ENCODE peak calls at places on chromosomes 6 and 20, in six cellular contexts. One of them, this sample, is unnamed.

GRCh38 chr6:58290177-58290576 is 972.7 kb downstream of the PRIM2 start:
- DNase-seq in GM23248: no peak
- DNase-seq in mucosa of descending colon: no peak
- DNase-seq in fibroblast of villous mesenchyme: no peak
- DNase-seq in pancreas: no peak
- DNase-seq in upper lobe of left lung: no peak
- DNase-seq in this sample: no peak

GRCh38 chr6:47655719-47656595 is 42.4 kb upstream of the ADGRF4 start:
- DNase-seq in GM23248: peak; percentile 53
- DNase-seq in mucosa of descending colon: peak; percentile 58
- DNase-seq in fibroblast of villous mesenchyme: peak; percentile 40
- DNase-seq in pancreas: no peak
- DNase-seq in upper lobe of left lung: no peak
- DNase-seq in this sample: no peak

GRCh38 chr6:116313377-116313776 is 33.6 kb upstream of the TSPYL1 start:
- DNase-seq in GM23248: peak; percentile 63
- DNase-seq in mucosa of descending colon: no peak
- DNase-seq in fibroblast of villous mesenchyme: peak; percentile 41
- DNase-seq in pancreas: no peak
- DNase-seq in upper lobe of left lung: no peak
- DNase-seq in this sample: no peak

GRCh38 chr6:56349196-56349595 is 101.8 kb upstream of the COL21A1 start:
- DNase-seq in GM23248: peak; percentile 53
- DNase-seq in mucosa of descending colon: no peak
- DNase-seq in fibroblast of villous mesenchyme: peak; percentile 45
- DNase-seq in pancreas: no peak
- DNase-seq in upper lobe of left lung: no peak
- DNase-seq in this sample: no peak

GRCh38 chr6:131281471-131282270 is 146.4 kb downstream of the AKAP7 start:
- DNase-seq in GM23248: peak; percentile 9
- DNase-seq in mucosa of descending colon: peak; percentile 67
- DNase-seq in fibroblast of villous mesenchyme: no peak
- DNase-seq in pancreas: no peak
- DNase-seq in upper lobe of left lung: peak; percentile 50
- DNase-seq in this sample: no peak

GRCh38 chr6:32427218-32427617 is 12.5 kb upstream of the HLA-DRA start:
- DNase-seq in GM23248: no peak
- DNase-seq in mucosa of descending colon: no peak
- DNase-seq in fibroblast of villous mesenchyme: peak; percentile 22
- DNase-seq in pancreas: no peak
- DNase-seq in upper lobe of left lung: no peak
- DNase-seq in this sample: no peak

GRCh38 chr6:132063204-132063603 is 112.0 kb upstream of the CCN2 start:
- DNase-seq in GM23248: peak; percentile 37
- DNase-seq in mucosa of descending colon: no peak
- DNase-seq in fibroblast of villous mesenchyme: no peak
- DNase-seq in pancreas: no peak
- DNase-seq in upper lobe of left lung: no peak
- DNase-seq in this sample: no peak

GRCh38 chr20:33664085-33664761 is 2.1 kb downstream of the C20orf144 start:
- DNase-seq in GM23248: peak; percentile 21
- DNase-seq in mucosa of descending colon: no peak
- DNase-seq in fibroblast of villous mesenchyme: no peak
- DNase-seq in pancreas: peak; percentile 13
- DNase-seq in upper lobe of left lung: no peak
- DNase-seq in this sample: peak; percentile 64

GRCh38 chr20:33789109-33789857 is 21.9 kb upstream of the CHMP4B start:
- DNase-seq in GM23248: peak; percentile 92
- DNase-seq in mucosa of descending colon: peak; percentile 78
- DNase-seq in fibroblast of villous mesenchyme: peak; percentile 96
- DNase-seq in pancreas: peak; percentile 68
- DNase-seq in upper lobe of left lung: peak; percentile 89
- DNase-seq in this sample: peak; percentile 68

GRCh38 chr6:169223006-169223405 is 30.6 kb downstream of the THBS2 start:
- DNase-seq in GM23248: no peak
- DNase-seq in mucosa of descending colon: no peak
- DNase-seq in fibroblast of villous mesenchyme: no peak
- DNase-seq in pancreas: no peak
- DNase-seq in upper lobe of left lung: no peak
- DNase-seq in this sample: no peak

GRCh38 chr20:47358052-47358671 is 1.7 kb upstream of the ZMYND8 start:
- DNase-seq in GM23248: no peak
- DNase-seq in mucosa of descending colon: no peak
- DNase-seq in fibroblast of villous mesenchyme: no peak
- DNase-seq in pancreas: no peak
- DNase-seq in upper lobe of left lung: no peak
- DNase-seq in this sample: no peak
- H3K4me3 ChIP-seq in GM23248: peak overlapping the region; percentile 33
- H3K4me3 ChIP-seq in mucosa of descending colon: no peak overlapping the region
- H3K4me3 ChIP-seq in fibroblast of villous mesenchyme: peak overlapping the region; percentile 3
- H3K4me3 ChIP-seq in pancreas: peak overlapping the region; percentile 17
- H3K4me3 ChIP-seq in upper lobe of left lung: no peak overlapping the region
- H3K4me3 ChIP-seq in this sample: peak overlapping the region; percentile 40

DNA sequence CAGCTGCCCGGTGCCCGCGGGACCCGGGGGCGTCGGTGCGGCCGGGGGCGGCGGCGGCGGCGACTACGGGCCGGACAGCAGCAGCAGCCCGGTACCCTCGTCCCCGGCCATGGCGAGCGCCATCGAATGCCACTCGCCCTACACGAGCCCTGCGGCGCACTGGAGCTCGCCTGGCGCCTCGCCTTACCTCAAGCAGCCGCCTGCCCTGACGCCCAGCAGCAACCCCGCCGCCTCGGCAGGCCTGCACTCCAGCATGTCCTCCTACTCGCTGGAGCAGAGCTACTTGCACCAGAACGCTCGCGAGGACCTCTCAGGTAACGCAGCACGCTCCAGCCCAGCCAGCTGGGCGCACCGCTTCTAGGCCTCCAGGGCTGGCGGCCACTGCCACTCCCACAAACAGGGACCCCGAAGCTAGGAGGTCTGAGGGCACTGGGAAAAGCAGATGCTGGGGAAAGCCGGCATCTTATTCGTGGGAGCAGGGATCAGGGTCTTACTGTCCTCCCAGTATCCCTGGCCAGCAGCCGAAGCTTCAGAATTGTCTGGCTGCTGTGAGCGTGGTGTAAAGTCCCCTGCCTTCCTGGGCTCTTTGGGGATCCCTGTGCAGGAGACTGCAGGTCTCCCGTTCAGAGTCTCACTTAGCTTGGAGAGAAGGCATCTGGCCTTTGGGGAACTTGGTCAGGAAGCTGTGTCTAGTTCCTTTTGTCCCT is 1.6 kb downstream of the FOXF2 start:
- DNase-seq in GM23248: peak; percentile 63
- DNase-seq in mucosa of descending colon: no peak
- DNase-seq in fibroblast of villous mesenchyme: peak; percentile 29
- DNase-seq in pancreas: no peak
- DNase-seq in upper lobe of left lung: no peak
- DNase-seq in this sample: peak; percentile 12
- H3K4me3 ChIP-seq in GM23248: peak overlapping the region; percentile 78
- H3K4me3 ChIP-seq in mucosa of descending colon: peak overlapping the region; percentile 19
- H3K4me3 ChIP-seq in fibroblast of villous mesenchyme: peak overlapping the region; percentile 52
- H3K4me3 ChIP-seq in pancreas: no peak overlapping the region
- H3K4me3 ChIP-seq in upper lobe of left lung: peak overlapping the region; percentile 54
- H3K4me3 ChIP-seq in this sample: peak overlapping the region; percentile 68

GRCh38 chr20:18705906-18706305 is 107.7 kb upstream of the SCP2D1 start:
- DNase-seq in GM23248: no peak
- DNase-seq in mucosa of descending colon: no peak
- DNase-seq in fibroblast of villous mesenchyme: peak; percentile 59
- DNase-seq in pancreas: no peak
- DNase-seq in upper lobe of left lung: no peak
- DNase-seq in this sample: no peak
- H3K4me3 ChIP-seq in GM23248: peak overlapping the region; percentile 52
- H3K4me3 ChIP-seq in mucosa of descending colon: no peak overlapping the region
- H3K4me3 ChIP-seq in fibroblast of villous mesenchyme: no peak overlapping the region
- H3K4me3 ChIP-seq in pancreas: no peak overlapping the region
- H3K4me3 ChIP-seq in upper lobe of left lung: no peak overlapping the region
- H3K4me3 ChIP-seq in this sample: no peak overlapping the region

GRCh38 chr20:382291-383115 is 1.9 kb downstream of the TRIB3 start:
- DNase-seq in GM23248: no peak
- DNase-seq in mucosa of descending colon: peak; percentile 61
- DNase-seq in fibroblast of villous mesenchyme: no peak
- DNase-seq in pancreas: no peak
- DNase-seq in upper lobe of left lung: no peak
- DNase-seq in this sample: no peak
- H3K4me3 ChIP-seq in GM23248: peak overlapping the region; percentile 86
- H3K4me3 ChIP-seq in mucosa of descending colon: no peak overlapping the region
- H3K4me3 ChIP-seq in fibroblast of villous mesenchyme: peak overlapping the region; percentile 87
- H3K4me3 ChIP-seq in pancreas: peak overlapping the region; percentile 70
- H3K4me3 ChIP-seq in upper lobe of left lung: peak overlapping the region; percentile 82
- H3K4me3 ChIP-seq in this sample: peak overlapping the region; percentile 78

DNA sequence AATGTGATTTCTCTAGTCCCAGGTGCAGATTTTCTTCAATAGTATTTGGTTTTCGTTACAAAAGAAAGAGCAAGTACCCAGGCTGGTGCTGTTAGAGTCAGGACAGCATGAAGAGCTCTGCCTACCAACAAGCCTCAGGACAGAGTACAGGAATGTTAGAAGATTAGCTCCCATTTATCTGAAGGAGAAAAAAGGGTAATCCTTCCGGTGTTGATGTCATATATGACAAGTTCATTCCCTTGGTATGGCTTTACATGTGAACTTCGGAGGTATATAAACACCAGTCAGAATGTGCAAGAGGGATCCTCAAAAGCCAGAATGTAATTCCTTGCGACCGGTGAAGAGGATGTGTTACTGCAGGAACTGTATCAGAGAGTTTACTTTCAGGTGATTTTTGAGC is 194.1 kb upstream of the ZNF184 start:
- DNase-seq in GM23248: no peak
- DNase-seq in mucosa of descending colon: no peak
- DNase-seq in fibroblast of villous mesenchyme: no peak
- DNase-seq in pancreas: no peak
- DNase-seq in upper lobe of left lung: no peak
- DNase-seq in this sample: no peak
- H3K4me3 ChIP-seq in GM23248: peak overlapping the region; percentile 68
- H3K4me3 ChIP-seq in mucosa of descending colon: no peak overlapping the region
- H3K4me3 ChIP-seq in fibroblast of villous mesenchyme: no peak overlapping the region
- H3K4me3 ChIP-seq in pancreas: no peak overlapping the region
- H3K4me3 ChIP-seq in upper lobe of left lung: no peak overlapping the region
- H3K4me3 ChIP-seq in this sample: no peak overlapping the region

DNA sequence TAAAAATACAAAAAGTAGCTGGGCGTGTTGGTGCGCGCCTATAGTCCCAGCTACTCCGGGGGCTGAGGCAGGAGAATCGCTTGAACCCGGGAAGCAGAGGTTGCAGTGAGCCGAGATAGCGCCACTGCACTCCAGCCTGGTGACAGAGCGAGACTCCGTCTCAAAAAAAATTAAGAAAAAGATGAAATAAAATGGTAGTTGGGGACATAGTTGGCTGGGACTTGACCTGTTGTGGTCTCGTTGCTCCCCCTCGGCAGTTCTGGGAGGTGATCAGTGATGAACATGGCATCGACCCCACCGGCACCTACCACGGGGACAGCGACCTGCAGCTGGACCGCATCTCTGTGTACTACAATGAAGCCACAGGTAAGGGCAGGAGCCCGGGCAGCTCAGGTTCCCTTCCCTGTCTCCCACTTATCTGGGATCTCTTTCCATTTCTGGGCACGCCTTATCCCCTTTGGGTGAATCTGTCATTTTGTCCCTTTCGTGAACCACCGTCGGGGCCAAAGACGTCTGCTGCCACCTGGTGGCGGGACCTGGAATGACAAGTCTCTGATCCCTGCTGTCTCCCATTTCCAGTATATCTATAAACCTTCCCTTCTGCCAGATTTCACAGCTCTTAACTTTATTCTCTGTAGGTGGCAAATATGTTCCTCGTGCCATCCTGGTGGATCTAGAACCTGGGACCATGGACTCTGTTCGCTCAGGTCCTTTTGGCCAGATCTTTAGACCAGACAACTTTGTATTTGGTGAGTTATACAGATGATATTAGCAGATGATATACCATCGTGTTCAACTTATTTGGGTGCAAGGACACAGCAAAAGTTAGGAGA is 2.3 kb downstream of the TUBB start:
- DNase-seq in GM23248: peak; percentile 79
- DNase-seq in mucosa of descending colon: peak; percentile 86
- DNase-seq in fibroblast of villous mesenchyme: peak; percentile 79
- DNase-seq in pancreas: peak; percentile 71
- DNase-seq in upper lobe of left lung: peak; percentile 82
- DNase-seq in this sample: peak; percentile 93
- H3K4me3 ChIP-seq in GM23248: peak overlapping the region; percentile 97
- H3K4me3 ChIP-seq in mucosa of descending colon: no peak overlapping the region
- H3K4me3 ChIP-seq in fibroblast of villous mesenchyme: peak overlapping the region; percentile 67
- H3K4me3 ChIP-seq in pancreas: peak overlapping the region; percentile 83
- H3K4me3 ChIP-seq in upper lobe of left lung: peak overlapping the region; percentile 87
- H3K4me3 ChIP-seq in this sample: peak overlapping the region; percentile 73

DNA sequence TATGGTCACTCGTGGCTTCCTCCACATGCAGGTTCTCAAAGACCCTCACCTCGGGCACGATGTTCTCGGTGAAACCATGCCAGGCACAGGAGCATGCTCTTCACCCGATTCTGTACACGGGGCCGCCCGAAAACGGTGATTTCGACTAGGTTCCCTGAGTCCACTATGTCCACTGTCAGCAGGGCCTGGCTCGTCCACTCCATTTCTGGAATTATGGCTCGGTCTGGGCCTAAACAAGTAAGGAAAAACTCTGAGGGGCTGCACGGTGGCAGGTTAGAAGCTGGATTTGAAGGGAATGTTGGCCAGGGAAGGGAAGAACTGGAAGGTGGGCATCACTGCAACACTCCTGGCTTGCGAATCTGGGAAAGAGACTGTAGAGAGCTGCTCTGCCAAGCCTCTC is 540 bp downstream of the OOEP start:
- DNase-seq in GM23248: no peak
- DNase-seq in mucosa of descending colon: no peak
- DNase-seq in fibroblast of villous mesenchyme: no peak
- DNase-seq in pancreas: no peak
- DNase-seq in upper lobe of left lung: no peak
- DNase-seq in this sample: no peak
- H3K4me3 ChIP-seq in GM23248: no peak overlapping the region
- H3K4me3 ChIP-seq in mucosa of descending colon: no peak overlapping the region
- H3K4me3 ChIP-seq in fibroblast of villous mesenchyme: no peak overlapping the region
- H3K4me3 ChIP-seq in pancreas: no peak overlapping the region
- H3K4me3 ChIP-seq in upper lobe of left lung: no peak overlapping the region
- H3K4me3 ChIP-seq in this sample: no peak overlapping the region